ENCODE peak calls at places on chromosomes 16 and 17, in six cellular contexts. V, Z, T, F, O and C are unnamed samples.

GRCh38 chr16:83624436-83625120 is 183.2 kb upstream of the HSBP1 start:
- DNase-seq in V (no peak), Z (no peak), T (no peak), F (peak; percentile 80), O (no peak), C (no peak)

GRCh38 chr17:4956493-4957061 is 5.7 kb downstream of the ENO3 start:
- DNase-seq in V (no peak), Z (no peak), T (peak; percentile 46), F (no peak), O (no peak), C (no peak)

GRCh38 chr16:17544785-17545184 is 74.0 kb upstream of the XYLT1 start:
- DNase-seq in V (peak; percentile 66), Z (no peak), T (no peak), F (no peak), O (no peak), C (no peak)

GRCh38 chr16:1351582-1352362 is at the start of the genes GNPTG and TSR3:
- DNase-seq in V (peak; percentile 91), Z (peak; percentile 96), T (peak; percentile 88), F (peak; percentile 94), O (peak; percentile 64), C (peak; percentile 91)

GRCh38 chr17:49117581-49118230 is 14.9 kb upstream of the B4GALNT2 start:
- DNase-seq in V (no peak), Z (no peak), T (no peak), F (peak; percentile 68), O (no peak), C (no peak)

GRCh38 chr17:17540935-17541639 is 44.9 kb upstream of the RASD1 start:
- DNase-seq in V (no peak), Z (peak; percentile 65), T (no peak), F (no peak), O (no peak), C (no peak)

GRCh38 chr16:19005561-19006445 is 22.1 kb downstream of the TMC7 start:
- DNase-seq in V (no peak), Z (no peak), T (peak; percentile 39), F (no peak), O (no peak), C (no peak)

GRCh38 chr17:16922386-16923096 is 49.4 kb downstream of the TNFRSF13B start:
- DNase-seq in V (no peak), Z (no peak), T (no peak), F (no peak), O (no peak), C (no peak)

GRCh38 chr17:44767493-44767892 is 8.7 kb downstream of the ADAM11 start:
- DNase-seq in V (no peak), Z (no peak), T (no peak), F (no peak), O (no peak), C (no peak)

DNA sequence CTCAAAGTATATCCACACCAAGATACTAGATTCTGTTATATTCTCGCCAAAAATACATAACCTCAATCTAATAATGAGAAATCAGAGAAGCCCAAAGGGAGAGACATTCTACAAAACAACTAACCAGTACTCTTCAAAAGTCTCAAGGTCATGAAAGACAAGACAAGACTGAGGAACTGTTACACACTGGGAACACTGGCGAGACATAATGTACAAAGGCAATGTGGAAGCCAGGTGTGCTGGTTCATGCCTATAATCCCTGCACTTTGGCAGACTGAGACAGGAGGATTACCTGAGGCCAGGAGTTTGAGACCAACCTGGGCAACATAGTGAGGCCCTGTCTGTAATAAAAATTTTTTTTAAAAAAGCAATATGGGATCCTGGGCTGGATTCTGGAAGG is 85.9 kb downstream of the SPAG9 start:
- DNase-seq in V (no peak), Z (no peak), T (no peak), F (no peak), O (no peak), C (no peak)
- TF ChIP-seq POLR2AphosphoS5 in V (no peak), Z (no peak), T (no peak), F (no peak), O (no peak), C (no peak)

GRCh38 chr16:9680968-9681367 is 501.3 kb downstream of the GRIN2A start:
- DNase-seq in V (no peak), Z (no peak), T (no peak), F (no peak), O (no peak), C (no peak)
- H3K27ac ChIP-seq in V (no peak overlapping the region), Z (no peak overlapping the region), T (no peak overlapping the region), F (no peak overlapping the region), O (no peak overlapping the region), C (no peak overlapping the region)

GRCh38 chr17:67554634-67555033 is 163.1 kb upstream of the NOL11 start:
- DNase-seq in V (no peak), Z (no peak), T (no peak), F (no peak), O (no peak), C (no peak)

GRCh38 chr17:67546578-67547527 is 169.8 kb downstream of the PITPNC1 start:
- DNase-seq in V (no peak), Z (no peak), T (peak; percentile 87), F (peak; percentile 93), O (no peak), C (no peak)

GRCh38 chr17:67548693-67549092 is 169.0 kb upstream of the NOL11 start:
- DNase-seq in V (no peak), Z (no peak), T (no peak), F (no peak), O (no peak), C (no peak)

GRCh38 chr17:67544364-67544763 is 167.3 kb downstream of the PITPNC1 start:
- DNase-seq in V (no peak), Z (no peak), T (no peak), F (no peak), O (no peak), C (no peak)

DNA sequence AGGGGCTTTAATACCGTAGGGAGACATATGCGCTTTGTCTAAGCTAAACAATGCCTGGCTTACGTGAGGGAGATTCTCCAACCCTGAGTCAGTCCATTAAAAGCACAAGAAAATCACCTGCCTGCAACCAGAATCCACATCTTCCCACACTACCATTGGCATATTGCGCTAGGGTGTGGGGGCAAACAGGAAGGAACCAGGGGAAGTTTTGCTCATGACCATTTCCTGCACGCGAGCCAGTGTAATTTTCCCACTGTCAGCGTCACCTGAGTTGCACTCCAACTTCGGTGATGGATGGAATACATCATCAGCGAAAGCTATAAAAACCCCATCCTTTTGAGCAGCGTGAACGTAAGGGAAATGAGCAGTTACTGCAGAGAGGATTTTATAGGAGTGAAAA is 167.9 kb upstream of the NOL11 start:
- DNase-seq in V (no peak), Z (no peak), T (no peak), F (no peak), O (no peak), C (no peak)
- TF ChIP-seq EP300 in V (no peak), Z (no peak), T (no peak), F (no peak), O (no peak), C (no peak)

DNA sequence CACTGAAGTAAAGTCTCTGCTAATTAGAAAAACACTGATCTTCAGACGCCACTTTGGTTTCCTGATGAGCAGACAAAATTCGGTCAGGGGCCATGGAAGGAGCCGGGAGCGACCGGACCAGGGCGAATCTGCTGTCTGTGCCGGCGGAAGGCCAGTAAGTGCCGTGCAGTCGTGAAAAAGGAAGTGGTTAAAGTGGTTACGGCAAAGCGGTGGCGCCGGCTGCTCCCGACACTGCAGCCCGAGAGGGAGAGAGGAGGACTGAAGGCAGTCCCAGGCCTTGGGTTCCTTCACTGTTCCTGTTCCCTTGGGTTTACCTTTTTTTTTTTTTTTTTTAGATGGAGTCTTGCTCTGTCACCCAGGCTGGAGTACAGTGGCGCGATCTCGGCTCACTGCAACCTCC is 17.3 kb upstream of the HEXD start:
- DNase-seq in V (no peak), Z (no peak), T (peak; percentile 49), F (no peak), O (no peak), C (no peak)
- TF ChIP-seq POLR2AphosphoS5 in V (no peak), Z (no peak), T (no peak), F (no peak), O (no peak), C (no peak)

DNA sequence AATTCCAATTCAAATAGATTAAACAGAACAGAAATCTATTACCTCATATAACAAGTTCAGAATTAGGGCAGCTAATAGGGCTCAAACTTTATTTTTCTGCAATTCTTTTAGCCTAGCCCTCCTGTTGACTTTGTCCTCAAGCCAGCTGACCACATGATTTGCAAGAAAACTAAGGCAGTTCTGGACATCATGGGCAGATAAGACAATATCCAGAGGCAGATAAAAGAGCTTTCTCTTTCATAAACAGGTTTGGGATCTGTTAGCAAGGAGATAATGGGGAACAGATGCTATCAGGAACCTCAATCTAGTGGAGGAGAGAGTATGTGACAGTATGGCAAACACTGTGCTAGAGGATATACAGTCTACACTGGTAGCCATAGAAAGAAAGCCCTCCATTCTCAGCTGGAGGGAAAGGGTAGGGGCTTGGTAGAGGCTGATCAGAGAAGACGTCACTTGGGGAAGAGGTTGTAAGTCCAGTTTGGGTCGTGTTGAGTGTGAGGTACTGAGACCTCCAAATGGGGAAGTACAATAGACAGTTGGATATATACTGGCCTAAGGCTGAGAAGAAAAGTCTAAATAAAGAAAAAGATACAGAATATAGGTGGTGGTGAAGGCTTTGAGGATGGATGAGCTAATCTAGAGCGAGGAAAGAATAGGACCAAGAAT is 67.6 kb downstream of the CYB561 start:
- DNase-seq in V (no peak), Z (peak; percentile 55), T (no peak), F (no peak), O (no peak), C (no peak)
- H3K27ac ChIP-seq in V (no peak overlapping the region), Z (peak overlapping the region; percentile 96), T (no peak overlapping the region), F (no peak overlapping the region), O (no peak overlapping the region), C (no peak overlapping the region)

GRCh38 chr16:85354623-85355514 is 242.6 kb upstream of the CIBAR2 start:
- DNase-seq in V (peak; percentile 92), Z (peak; percentile 79), T (no peak), F (no peak), O (no peak), C (no peak)

GRCh38 chr16:85353013-85353412 is 240.7 kb upstream of the CIBAR2 start:
- DNase-seq in V (no peak), Z (no peak), T (no peak), F (no peak), O (no peak), C (no peak)

GRCh38 chr16:85352221-85352620 is 239.9 kb upstream of the CIBAR2 start:
- DNase-seq in V (no peak), Z (no peak), T (no peak), F (no peak), O (no peak), C (no peak)

GRCh38 chr16:85355515-85355837 is 243.2 kb upstream of the CIBAR2 start:
- DNase-seq in V (no peak), Z (no peak), T (no peak), F (no peak), O (no peak), C (no peak)

GRCh38 chr16:85353839-85354622 is 241.8 kb upstream of the CIBAR2 start:
- DNase-seq in V (no peak), Z (no peak), T (peak; percentile 82), F (no peak), O (no peak), C (no peak)
- TF ChIP-seq EP300 in V (no peak), Z (no peak), T (no peak), F (no peak), O (no peak), C (no peak)